ENCODE peak calls at places on chromosomes 3 and 15, in six cellular contexts. One of them, this sample, is unnamed.

GRCh38 chr3:65078748-65079147 is 390.9 kb upstream of the ADAMTS9 start:
- DNase-seq in fibroblast of mammary gland: no peak
- DNase-seq in SW480: no peak
- DNase-seq in K562: no peak
- DNase-seq in HuH-7.5: no peak
- DNase-seq in H54: no peak
- DNase-seq in this sample: no peak

GRCh38 chr3:141111364-141112150 is 60.4 kb downstream of the SPSB4 start:
- DNase-seq in fibroblast of mammary gland: no peak
- DNase-seq in SW480: no peak
- DNase-seq in K562: no peak
- DNase-seq in HuH-7.5: no peak
- DNase-seq in H54: no peak
- DNase-seq in this sample: no peak

GRCh38 chr3:141477224-141477623 is 9.6 kb upstream of the RASA2 start:
- DNase-seq in fibroblast of mammary gland: peak
- DNase-seq in SW480: peak
- DNase-seq in K562: no peak
- DNase-seq in HuH-7.5: no peak
- DNase-seq in H54: peak
- DNase-seq in this sample: no peak

GRCh38 chr3:117019082-117019713 is 309.6 kb downstream of the TUSC7 start:
- DNase-seq in fibroblast of mammary gland: peak
- DNase-seq in SW480: peak
- DNase-seq in K562: no peak
- DNase-seq in HuH-7.5: peak
- DNase-seq in H54: peak
- DNase-seq in this sample: no peak

GRCh38 chr15:86063328-86064180 is 16.1 kb upstream of the AGBL1 start:
- DNase-seq in fibroblast of mammary gland: no peak
- DNase-seq in SW480: no peak
- DNase-seq in K562: no peak
- DNase-seq in HuH-7.5: no peak
- DNase-seq in H54: no peak
- DNase-seq in this sample: no peak

GRCh38 chr3:171376125-171376947 is 83.9 kb downstream of the TNIK start:
- DNase-seq in fibroblast of mammary gland: peak
- DNase-seq in SW480: no peak
- DNase-seq in K562: no peak
- DNase-seq in HuH-7.5: no peak
- DNase-seq in H54: no peak
- DNase-seq in this sample: no peak

GRCh38 chr15:66865622-66866611 is 163.9 kb downstream of the SMAD6 start:
- DNase-seq in fibroblast of mammary gland: no peak
- DNase-seq in SW480: no peak
- DNase-seq in K562: no peak
- DNase-seq in HuH-7.5: no peak
- DNase-seq in H54: no peak
- DNase-seq in this sample: no peak

GRCh38 chr15:65981837-65982696 is 112.8 kb downstream of the RAB11A start:
- DNase-seq in fibroblast of mammary gland: no peak
- DNase-seq in SW480: peak
- DNase-seq in K562: peak
- DNase-seq in HuH-7.5: peak
- DNase-seq in H54: no peak
- DNase-seq in this sample: peak

GRCh38 chr3:54882114-54882833 is 45.6 kb downstream of the LRTM1 start:
- DNase-seq in fibroblast of mammary gland: peak
- DNase-seq in SW480: no peak
- DNase-seq in K562: no peak
- DNase-seq in HuH-7.5: no peak
- DNase-seq in H54: peak
- DNase-seq in this sample: no peak

GRCh38 chr3:186931487-186932280 is 1.4 kb downstream of the ST6GAL1 start:
- DNase-seq in fibroblast of mammary gland: peak
- DNase-seq in SW480: peak
- DNase-seq in K562: peak
- DNase-seq in HuH-7.5: peak
- DNase-seq in H54: no peak
- DNase-seq in this sample: no peak

GRCh38 chr3:19547665-19548464 is 386.2 kb downstream of the EFHB start:
- DNase-seq in fibroblast of mammary gland: no peak
- DNase-seq in SW480: no peak
- DNase-seq in K562: no peak
- DNase-seq in HuH-7.5: no peak
- DNase-seq in H54: no peak
- DNase-seq in this sample: no peak

GRCh38 chr3:14988988-14989394 is 41.6 kb downstream of the NR2C2 start:
- DNase-seq in fibroblast of mammary gland: peak
- DNase-seq in SW480: peak
- DNase-seq in K562: peak
- DNase-seq in HuH-7.5: no peak
- DNase-seq in H54: no peak
- DNase-seq in this sample: peak

GRCh38 chr15:28994830-28995180 is 109.0 kb downstream of the APBA2 start:
- DNase-seq in fibroblast of mammary gland: no peak
- DNase-seq in SW480: no peak
- DNase-seq in K562: no peak
- DNase-seq in HuH-7.5: no peak
- DNase-seq in H54: no peak
- DNase-seq in this sample: no peak

GRCh38 chr3:187746479-187747335 is 1.4 kb upstream of the BCL6 start:
- DNase-seq in fibroblast of mammary gland: peak
- DNase-seq in SW480: no peak
- DNase-seq in K562: no peak
- DNase-seq in HuH-7.5: no peak
- DNase-seq in H54: no peak
- DNase-seq in this sample: no peak

GRCh38 chr3:52795298-52795900 is 803 bp downstream of the ITIH3 start:
- DNase-seq in fibroblast of mammary gland: no peak
- DNase-seq in SW480: no peak
- DNase-seq in K562: no peak
- DNase-seq in HuH-7.5: no peak
- DNase-seq in H54: no peak
- DNase-seq in this sample: no peak

GRCh38 chr3:141231923-141232861 is 567 bp downstream of the PXYLP1 start:
- DNase-seq in fibroblast of mammary gland: no peak
- DNase-seq in SW480: peak
- DNase-seq in K562: peak
- DNase-seq in HuH-7.5: peak
- DNase-seq in H54: peak
- DNase-seq in this sample: no peak

GRCh38 chr3:160485931-160486330 is 36.3 kb upstream of the TRIM59 start:
- DNase-seq in fibroblast of mammary gland: no peak
- DNase-seq in SW480: no peak
- DNase-seq in K562: no peak
- DNase-seq in HuH-7.5: no peak
- DNase-seq in H54: no peak
- DNase-seq in this sample: no peak

This sample was measured in 8988T.